ENCODE peak calls at places on chromosomes 12 and 14, in seven cellular contexts. B is uterus, D is cardiac muscle cell, L is HL-60, X is A549, U is left lung, W is PC-3. C is an unnamed sample.

GRCh38 chr14:89960895-89961294 is 5.2 kb downstream of the TDP1 start:
- DNase-seq in B (no peak), D (no peak), L (no peak), X (no peak), U (no peak), W (no peak), C (no peak)

GRCh38 chr14:75831971-75832370 is 149.8 kb downstream of the TGFB3 start:
- DNase-seq in B (no peak), D (no peak), L (no peak), X (peak), U (no peak), W (peak), C (peak)

GRCh38 chr14:50031534-50032313 is 84.6 kb downstream of the VCPKMT start:
- DNase-seq in B (no peak), D (no peak), L (no peak), X (no peak), U (no peak), W (no peak), C (no peak)

GRCh38 chr14:96631621-96632362 is 129.6 kb downstream of the PAPOLA start:
- DNase-seq in B (peak), D (no peak), L (no peak), X (no peak), U (no peak), W (no peak), C (no peak)

GRCh38 chr14:23881292-23881691 is 72.3 kb upstream of the DHRS4 start:
- DNase-seq in B (no peak), D (no peak), L (no peak), X (no peak), U (no peak), W (no peak), C (no peak)

GRCh38 chr14:57748279-57748678 is 117.6 kb downstream of the SLC35F4 start:
- DNase-seq in B (no peak), D (no peak), L (no peak), X (no peak), U (no peak), W (peak), C (peak)

GRCh38 chr14:96351986-96352385 is 11.2 kb downstream of the ATG2B start:
- DNase-seq in B (no peak), D (no peak), L (no peak), X (peak), U (no peak), W (no peak), C (no peak)

GRCh38 chr12:29640589-29641345 is 143.0 kb downstream of the TMTC1 start:
- DNase-seq in B (peak), D (peak), L (no peak), X (peak), U (no peak), W (peak), C (peak)

GRCh38 chr12:29396774-29397173 is 15.8 kb upstream of the ERGIC2 start:
- DNase-seq in B (no peak), D (peak), L (no peak), X (no peak), U (no peak), W (peak), C (peak)

GRCh38 chr14:30464481-30464880 is 94.5 kb upstream of the G2E3 start:
- DNase-seq in B (no peak), D (no peak), L (no peak), X (no peak), U (no peak), W (no peak), C (no peak)

GRCh38 chr12:69039881-69040280 is 106.9 kb upstream of the CPM start:
- DNase-seq in B (no peak), D (no peak), L (no peak), X (no peak), U (no peak), W (no peak), C (peak)

GRCh38 chr14:23436327-23437141 is 1.1 kb upstream of the MYH7 start:
- DNase-seq in B (no peak), D (no peak), L (no peak), X (no peak), U (no peak), W (no peak), C (no peak)

GRCh38 chr12:26319511-26319910 is 124.1 kb downstream of the SSPN start:
- DNase-seq in B (peak), D (peak), L (no peak), X (no peak), U (no peak), W (peak), C (peak)

GRCh38 chr12:78739653-78740052 is 124.9 kb upstream of the SYT1 start:
- DNase-seq in B (no peak), D (no peak), L (no peak), X (no peak), U (no peak), W (no peak), C (no peak)

GRCh38 chr12:88958153-88958552 is 377.9 kb upstream of the KITLG start:
- DNase-seq in B (no peak), D (no peak), L (no peak), X (no peak), U (no peak), W (no peak), C (no peak)
- H3K4me3 ChIP-seq in B (no peak), D (no peak), L (no peak), X (no peak), U (no peak), W (no peak), C (no peak)

DNA sequence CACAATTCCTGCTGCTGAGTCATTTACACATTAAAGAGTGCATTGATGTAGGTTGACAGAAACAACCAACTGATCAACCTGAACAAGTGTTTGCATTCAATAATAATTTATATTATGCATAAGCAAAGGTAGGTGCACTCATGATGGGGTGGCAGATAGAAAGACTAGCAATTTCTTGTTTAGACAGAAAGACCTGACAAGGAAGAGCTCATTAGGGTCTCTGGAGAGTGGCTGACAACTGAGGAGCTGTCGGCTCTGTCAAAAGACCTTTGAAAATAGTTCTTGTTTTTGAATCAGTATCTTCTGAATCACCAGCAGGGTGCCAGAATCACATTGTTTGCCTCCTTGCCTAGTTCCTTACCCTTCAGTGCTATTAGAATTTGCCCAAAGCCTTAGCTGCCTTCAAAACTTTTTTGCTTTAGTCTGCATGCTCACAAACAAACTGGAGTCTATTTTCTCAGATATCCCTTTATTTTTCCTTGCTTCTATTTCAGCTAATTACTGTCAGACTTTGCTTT is 234.7 kb downstream of the BTG1 start:
- DNase-seq in B (no peak), D (no peak), L (no peak), X (no peak), U (no peak), W (no peak), C (no peak)
- TF ChIP-seq CTCF in B (no peak), D (no peak), L (no peak), X (no peak), U (no peak), W (no peak), C (peak)

GRCh38 chr12:110279561-110279960 is 1.5 kb upstream of the ATP2A2 start:
- DNase-seq in B (no peak), D (no peak), L (no peak), X (no peak), U (no peak), W (no peak), C (no peak)
- H3K4me3 ChIP-seq in B (no peak), D (peak), L (no peak), X (peak), U (no peak), W (no peak), C (no peak)

DNA sequence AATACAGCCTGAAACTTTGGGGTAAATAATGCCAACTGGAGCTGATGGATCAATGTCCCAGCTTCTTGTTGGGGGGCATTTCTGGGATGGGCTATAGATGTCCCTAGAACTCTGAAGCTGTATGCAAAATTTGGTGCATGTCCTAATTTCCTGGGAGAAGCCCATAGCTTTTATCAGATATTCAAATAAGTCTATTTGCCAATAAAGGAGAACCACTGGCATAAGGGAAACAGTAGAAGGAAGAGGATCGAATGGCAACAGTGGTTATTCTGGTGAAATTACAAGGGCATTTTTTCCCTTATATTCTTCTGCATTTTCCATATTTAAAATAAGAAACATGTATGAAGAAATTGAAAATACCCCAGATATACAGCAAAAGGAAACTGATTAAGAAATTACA is 34.2 kb downstream of the PSMA6 start:
- DNase-seq in B (no peak), D (no peak), L (no peak), X (no peak), U (no peak), W (no peak), C (no peak)
- TF ChIP-seq CTCF in B (no peak), D (no peak), L (no peak), X (no peak), U (no peak), W (no peak), C (no peak)

DNA sequence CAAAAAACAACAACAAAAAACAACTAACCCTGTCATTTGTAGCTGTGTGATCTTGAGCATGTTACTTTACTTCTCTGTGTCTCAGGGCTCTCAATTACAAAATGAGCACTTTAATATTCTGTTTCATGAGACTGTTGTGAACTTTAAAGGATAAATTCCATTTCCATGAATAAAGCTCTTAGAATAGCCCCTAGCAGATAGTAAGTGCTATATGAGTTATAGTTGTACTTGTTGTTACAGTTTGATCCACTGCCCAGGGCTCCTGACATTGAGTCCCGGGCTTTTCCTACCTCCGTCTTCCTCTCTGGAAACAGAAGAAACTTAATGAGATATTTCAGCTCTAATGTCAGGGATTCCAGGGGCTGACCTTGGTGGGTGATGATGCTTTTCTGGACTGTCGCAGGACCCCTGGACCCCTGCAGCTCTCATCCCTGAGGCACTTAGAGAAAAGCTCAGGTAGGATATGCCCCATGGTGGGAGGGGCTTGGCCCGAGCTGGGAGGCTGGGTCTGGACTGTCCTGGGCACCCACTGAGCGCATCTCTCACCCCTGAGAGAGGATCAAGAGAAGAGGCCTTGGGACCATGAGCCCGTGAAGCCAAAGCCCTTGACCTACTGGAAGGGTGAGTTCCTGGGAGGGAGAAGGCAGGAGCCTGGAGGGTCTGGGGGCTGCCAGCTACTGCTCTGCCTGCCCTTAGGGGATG is 5.1 kb downstream of the P3H3 start:
- DNase-seq in B (no peak), D (no peak), L (no peak), X (no peak), U (no peak), W (no peak), C (no peak)
- H3K4me3 ChIP-seq in B (no peak), D (no peak), L (no peak), X (no peak), U (no peak), W (no peak), C (no peak)

GRCh38 chr12:122306407-122306806 is 40.1 kb upstream of the VPS33A start:
- DNase-seq in B (no peak), D (no peak), L (peak), X (peak), U (no peak), W (no peak), C (no peak)
- TF ChIP-seq CTCF in B (no peak), D (no peak), L (no peak), X (no peak), U (no peak), W (peak), C (no peak)

GRCh38 chr12:65420941-65421340 is 142.5 kb downstream of the MSRB3 start:
- DNase-seq in B (no peak), D (no peak), L (no peak), X (no peak), U (no peak), W (no peak), C (no peak)

GRCh38 chr12:65414526-65414925 is 136.0 kb downstream of the MSRB3 start:
- DNase-seq in B (no peak), D (peak), L (no peak), X (no peak), U (no peak), W (no peak), C (peak)

GRCh38 chr12:65419284-65420072 is 141.0 kb downstream of the MSRB3 start:
- DNase-seq in B (no peak), D (no peak), L (no peak), X (no peak), U (peak), W (no peak), C (no peak)

GRCh38 chr12:65415826-65416225 is 137.3 kb downstream of the MSRB3 start:
- DNase-seq in B (no peak), D (no peak), L (no peak), X (peak), U (no peak), W (peak), C (no peak)
- H3K4me3 ChIP-seq in B (no peak), D (no peak), L (no peak), X (no peak), U (no peak), W (no peak), C (no peak)

GRCh38 chr12:9798008-9798619 is 29.2 kb upstream of the KLRF1 start:
- DNase-seq in B (no peak), D (peak), L (peak), X (peak), U (no peak), W (peak), C (peak)
- TF ChIP-seq CTCF in B (peak), D (peak), L (peak), X (peak), U (no peak), W (peak), C (peak)

C was measured in fibroblast of pulmonary artery.